ENCODE peak calls at places on chromosomes 16 and 17, in ten cellular contexts. H is mammary epithelial cell; R is AG04450; S is ascending aorta; U is heart left ventricle; C is thoracic aorta; J is left ventricle myocardium inferior; N is spleen; W is CD8-positive, alpha-beta T cell; F is lung. P is an unnamed sample. For H3K27me3, the result is how much of the 10 kb centered on the place peaks cover.

GRCh38 chr17:66952031-66952524 is 12.4 kb upstream of the CACNG4 start:
- DNase-seq in N (no peak), W (no peak), J (no peak), F (peak), U (no peak), R (peak), H (peak), S (no peak), C (no peak), P (peak)

GRCh38 chr17:82649501-82650261 is 1.4 kb upstream of the WDR45B start:
- DNase-seq in N (peak), F (no peak), H (no peak), U (no peak), J (no peak), W (no peak), C (no peak), R (no peak), S (no peak), P (no peak)

GRCh38 chr17:4405038-4405669 is 28.6 kb upstream of the SPNS3 start:
- DNase-seq in F (no peak), W (no peak), C (no peak), R (no peak), N (no peak), H (no peak), S (no peak), U (no peak), J (no peak), P (no peak)

GRCh38 chr17:62064029-62064790 is 868 bp downstream of the MED13 start:
- DNase-seq in H (peak), S (no peak), N (no peak), U (no peak), J (no peak), F (no peak), R (no peak), C (no peak), W (no peak), P (peak)

GRCh38 chr17:37708616-37709212 is 36.1 kb downstream of the HNF1B start:
- DNase-seq in W (no peak), N (no peak), S (no peak), H (peak), J (no peak), C (no peak), R (no peak), F (no peak), U (no peak), P (no peak)

GRCh38 chr16:66418165-66418962 is 8.7 kb upstream of the BEAN1 start:
- DNase-seq in S (no peak), N (no peak), J (no peak), C (no peak), W (no peak), F (no peak), R (no peak), H (no peak), U (no peak), P (no peak)

GRCh38 chr17:75854881-75855309 is 240 bp downstream of the WBP2 start:
- DNase-seq in R (no peak), U (peak), J (peak), W (no peak), N (no peak), F (peak), S (no peak), C (no peak), H (no peak), P (no peak)

GRCh38 chr16:65618335-65618734 is 496.5 kb upstream of the CDH11 start:
- DNase-seq in J (no peak), N (no peak), H (no peak), S (no peak), F (no peak), R (no peak), C (no peak), W (no peak), U (no peak), P (no peak)

GRCh38 chr17:39831588-39831987 is 32.5 kb downstream of the IKZF3 start:
- DNase-seq in F (no peak), W (no peak), S (no peak), U (no peak), N (no peak), J (no peak), C (no peak), H (no peak), R (no peak), P (no peak)

DNA sequence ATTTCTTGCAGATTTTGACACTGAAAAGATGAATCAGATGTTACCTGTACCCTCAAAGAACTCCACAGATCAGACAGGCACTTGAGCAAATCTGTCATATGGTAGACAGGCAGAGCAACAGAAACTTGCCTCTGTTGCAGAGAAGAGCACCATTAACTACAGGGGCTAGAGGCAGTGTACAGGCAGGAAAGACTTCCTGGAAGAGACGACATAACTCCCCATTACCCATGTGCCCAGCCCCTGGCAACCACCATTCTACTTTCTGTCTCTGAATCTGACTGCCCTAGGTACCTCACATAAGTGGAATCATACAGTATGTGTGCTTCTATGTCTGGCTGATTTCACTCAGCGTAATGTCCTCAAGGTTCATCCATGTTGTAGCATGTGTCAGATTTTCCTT is 15.5 kb downstream of the GFOD2 start:
- DNase-seq in C (no peak), R (no peak), S (no peak), H (no peak), N (no peak), J (no peak), F (no peak), U (no peak), W (no peak), P (no peak)
- H3K27me3 ChIP-seq in C (under half), R (under half), S (under half), H (under half), N (under half), J (under half), F (under half), U (under half), W (under half), P (under half)

GRCh38 chr17:70138309-70138865 is 30.9 kb upstream of the KCNJ2 start:
- DNase-seq in U (no peak), W (no peak), N (no peak), F (no peak), H (no peak), C (no peak), R (peak), J (no peak), S (no peak), P (no peak)
- H3K27ac ChIP-seq in U (peak), W (no peak), N (no peak), F (peak), H (peak), C (peak), R (peak), J (peak), S (peak), P (no peak)

DNA sequence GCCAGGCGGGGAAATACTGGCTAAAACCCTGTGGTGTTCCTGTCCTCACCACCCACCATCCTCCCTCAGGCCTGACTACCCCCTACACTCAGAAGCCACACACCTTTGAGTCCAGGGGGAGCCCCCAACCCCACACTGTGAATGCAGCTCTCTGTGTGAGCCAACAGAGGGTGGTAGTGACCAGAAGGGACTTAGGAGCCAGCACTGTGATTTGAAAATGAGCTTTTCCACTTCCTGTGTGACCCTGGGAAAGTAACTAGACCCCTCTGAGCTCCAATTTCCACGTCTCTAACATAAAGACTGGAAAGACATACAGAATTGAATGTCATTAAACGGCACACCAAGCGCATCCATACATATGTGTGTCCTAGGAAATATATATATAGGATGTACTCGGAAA is 58.7 kb downstream of the SDK2 start:
- DNase-seq in R (no peak), S (no peak), F (no peak), U (no peak), J (no peak), C (no peak), H (no peak), N (no peak), W (no peak), P (no peak)
- TF ChIP-seq CTCF in R (no peak), S (no peak), F (no peak), U (no peak), J (no peak), C (no peak), H (no peak), N (peak), W (no peak), P (peak)

DNA sequence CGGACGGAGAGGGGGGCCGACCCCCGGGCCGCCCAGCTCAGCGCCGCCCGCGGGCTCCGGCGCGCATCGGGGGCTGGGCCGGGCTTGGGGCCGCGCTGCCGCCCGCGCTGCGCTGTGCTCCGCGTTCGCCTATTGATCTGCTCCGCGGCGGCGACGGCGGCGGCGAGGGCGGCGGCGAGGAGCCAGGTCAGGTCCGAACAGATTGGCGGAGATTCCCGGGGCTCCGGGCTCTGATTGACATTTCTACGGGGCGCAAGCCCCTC is 589 bp downstream of the IRX3 start:
- DNase-seq in C (no peak), R (no peak), U (no peak), J (no peak), H (no peak), W (no peak), F (no peak), S (no peak), N (no peak), P (no peak)
- H3K27me3 ChIP-seq in C (under half), R (half or more), U (under half), J (half or more), H (under half), W (under half), F (under half), S (under half), N (half or more), P (under half)

DNA sequence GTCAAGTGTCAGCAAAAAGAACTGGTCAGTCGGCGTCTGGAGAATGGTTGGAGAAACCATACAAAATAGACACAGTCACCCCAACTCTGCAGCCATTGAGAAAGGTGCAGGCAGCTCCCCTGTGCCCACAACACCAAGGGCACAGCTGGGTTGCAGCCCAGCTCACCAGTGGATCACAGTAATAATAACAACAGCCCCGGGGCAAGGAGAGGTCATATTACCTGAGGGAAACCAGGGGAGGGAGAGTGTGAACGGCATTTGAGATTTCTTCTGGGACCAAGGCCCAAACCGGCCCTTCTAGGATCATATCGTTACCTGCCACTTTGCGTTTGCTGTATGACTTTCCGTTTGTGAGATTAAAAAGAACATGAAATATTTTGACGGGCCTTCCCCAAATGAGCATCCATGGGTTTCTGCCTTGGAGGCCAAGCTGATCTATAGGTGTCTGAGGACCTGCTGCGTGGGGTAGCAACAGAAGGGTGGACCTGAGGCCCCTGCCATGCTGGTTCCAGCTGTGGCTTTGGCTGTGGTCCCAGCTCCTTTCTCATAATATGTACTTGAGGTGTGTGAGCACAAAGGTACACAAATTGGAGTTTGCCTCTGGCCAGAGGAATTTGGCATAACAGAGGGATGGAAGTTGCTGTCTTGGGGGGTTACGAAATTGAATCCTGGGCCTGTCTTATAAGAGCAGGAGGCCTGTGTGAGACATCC is 154.6 kb downstream of the CMIP start:
- DNase-seq in R (no peak), W (no peak), U (no peak), N (no peak), J (no peak), H (peak), C (no peak), S (no peak), F (peak), P (no peak)
- H3K27ac ChIP-seq in R (no peak), W (no peak), U (no peak), N (no peak), J (no peak), H (peak), C (no peak), S (no peak), F (no peak), P (peak)

GRCh38 chr17:15269690-15270089 is 4.6 kb upstream of the PMP22 start:
- DNase-seq in N (no peak), R (no peak), S (no peak), W (no peak), H (no peak), C (no peak), J (no peak), F (no peak), U (no peak), P (no peak)

GRCh38 chr17:15268465-15268864 is 3.3 kb upstream of the PMP22 start:
- DNase-seq in H (no peak), J (peak), F (no peak), C (no peak), S (no peak), U (peak), N (no peak), W (no peak), R (no peak), P (no peak)

GRCh38 chr17:15269087-15269486 is 4.0 kb upstream of the PMP22 start:
- DNase-seq in F (no peak), R (no peak), W (no peak), N (no peak), H (no peak), S (no peak), U (no peak), J (no peak), C (no peak), P (no peak)

GRCh38 chr17:15266325-15266950 is 1.3 kb upstream of the PMP22 start:
- DNase-seq in R (no peak), U (no peak), N (peak), W (no peak), H (no peak), J (no peak), C (no peak), F (no peak), S (no peak), P (no peak)

DNA sequence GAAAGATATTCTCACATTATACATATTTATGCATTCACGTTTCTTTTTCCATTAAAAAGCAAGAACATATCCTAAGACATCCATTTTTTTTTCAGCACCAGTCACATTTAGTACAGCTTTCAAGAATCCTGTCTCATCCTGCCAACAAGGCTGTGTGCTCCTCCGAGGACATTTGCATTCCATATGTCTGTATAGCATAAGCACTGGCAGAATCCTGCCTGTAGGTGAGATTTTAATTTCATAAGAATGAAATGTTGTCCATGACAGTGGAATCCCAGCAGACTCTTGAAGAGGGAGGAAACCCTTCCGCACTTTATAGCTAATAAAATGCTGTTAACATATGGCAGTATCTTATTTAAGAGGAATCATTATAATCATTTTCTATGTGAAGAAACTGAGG is 2.9 kb upstream of the PMP22 start:
- DNase-seq in R (no peak), F (no peak), U (no peak), C (no peak), N (no peak), W (no peak), S (no peak), J (no peak), H (no peak), P (peak)
- TF ChIP-seq CTCF in R (peak), F (no peak), U (no peak), C (no peak), N (no peak), W (no peak), S (no peak), J (no peak), H (no peak), P (no peak)

DNA sequence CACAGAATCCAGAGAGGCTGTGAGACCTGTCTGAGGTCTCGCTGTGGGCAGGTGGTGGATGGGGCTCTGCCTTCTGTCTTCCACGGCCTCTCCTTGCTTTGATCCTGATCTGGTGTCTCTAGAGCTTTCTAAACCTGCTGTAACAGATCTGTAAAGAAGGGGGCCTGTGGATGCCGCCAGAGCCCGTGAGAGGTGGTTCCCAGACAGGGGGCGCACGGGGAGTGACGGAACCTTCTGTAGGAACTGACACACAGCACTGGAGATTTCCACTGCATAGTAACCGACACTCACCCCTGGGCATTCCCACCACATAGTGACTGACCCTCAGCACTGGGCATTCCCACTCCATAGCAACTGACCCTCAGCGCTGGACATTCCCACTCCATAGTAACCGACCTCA is 16.0 kb downstream of the CBFA2T3 start:
- DNase-seq in U (no peak), J (no peak), W (no peak), H (no peak), N (peak), R (no peak), F (no peak), S (no peak), C (no peak), P (no peak)
- H3K27me3 ChIP-seq in U (under half), J (half or more), W (under half), H (under half), N (under half), R (under half), F (under half), S (under half), C (under half), P (under half)

DNA sequence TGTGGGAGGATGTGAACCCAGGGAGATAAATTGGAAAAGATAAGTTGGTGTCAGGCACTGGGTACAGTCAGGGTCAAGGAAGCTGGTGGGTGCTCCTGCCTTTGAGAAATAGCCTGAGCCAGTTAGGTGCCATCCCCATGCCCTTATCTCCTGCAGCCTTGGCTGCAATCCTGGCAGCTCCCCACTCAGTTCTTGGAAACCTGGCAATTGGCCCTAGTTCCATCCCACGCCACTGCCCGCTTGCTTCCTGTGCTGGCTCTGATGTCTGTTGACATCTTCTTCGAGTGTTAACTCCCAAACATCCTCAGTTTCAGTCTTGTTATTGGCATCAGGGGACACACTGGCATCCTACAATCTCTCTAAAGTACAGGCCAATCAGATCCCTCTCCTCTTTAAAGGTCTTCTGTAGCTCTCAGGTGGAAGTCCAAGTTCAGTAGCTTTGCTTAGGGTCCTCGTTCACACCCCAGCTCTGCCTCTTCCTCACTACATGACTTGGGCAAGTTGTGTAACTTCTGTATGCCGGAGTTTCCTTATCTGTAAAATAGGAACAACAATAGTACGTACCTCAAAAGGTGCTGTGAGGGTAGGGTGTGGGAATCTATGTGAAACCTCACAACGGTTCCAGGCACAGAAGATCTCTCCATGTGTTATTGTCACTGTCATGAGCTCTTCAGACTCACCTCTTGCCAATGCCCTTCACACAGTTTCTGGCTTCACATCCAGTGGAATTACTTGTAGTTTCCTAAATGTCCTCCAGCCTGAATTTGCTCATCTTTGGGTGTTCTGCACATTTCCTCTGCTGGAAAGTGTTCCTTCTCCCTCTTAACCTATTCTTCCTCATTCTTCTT is 13.5 kb upstream of the PRKAR1A start:
- DNase-seq in S (no peak), N (no peak), W (no peak), R (no peak), J (peak), F (no peak), U (peak), H (no peak), C (no peak), P (no peak)
- H3K27ac ChIP-seq in S (no peak), N (peak), W (no peak), R (no peak), J (peak), F (peak), U (peak), H (no peak), C (no peak), P (no peak)

GRCh38 chr16:85628651-85629050 is 15.5 kb downstream of the GSE1 start:
- DNase-seq in F (no peak), H (no peak), U (no peak), S (no peak), J (no peak), R (no peak), N (no peak), C (no peak), W (no peak), P (no peak)
- TF ChIP-seq CTCF in F (no peak), H (no peak), U (no peak), S (no peak), J (no peak), R (no peak), N (no peak), C (no peak), W (no peak), P (peak)

GRCh38 chr17:78896834-78897638 is 6.0 kb downstream of the CEP295NL start:
- DNase-seq in S (no peak), R (no peak), N (no peak), H (no peak), C (no peak), W (no peak), J (no peak), U (no peak), F (no peak), P (no peak)
- H3K27me3 ChIP-seq in S (under half), R (under half), N (under half), H (under half), C (under half), W (under half), J (under half), U (under half), F (under half), P (under half)